ENCODE peak calls at places on chromosome 12, in ten cellular contexts. One of them, this sample, is unnamed. For H3K27me3, the result is how much of the 10 kb centered on the place peaks cover.

GRCh38 chr12:52383331-52383730 is 2.1 kb downstream of the KRT84 start:
- DNase-seq in HepG2: no peak
- DNase-seq in dorsolateral prefrontal cortex: no peak
- DNase-seq in GM23248: no peak
- DNase-seq in BE2C: no peak
- DNase-seq in Panc1: no peak
- DNase-seq in AG04450: no peak
- DNase-seq in HAP-1: no peak
- DNase-seq in endothelial cell of umbilical vein: no peak
- DNase-seq in tibial nerve: no peak
- DNase-seq in this sample: no peak

GRCh38 chr12:48001426-48002178 is 2.7 kb downstream of the COL2A1 start:
- DNase-seq in Panc1: no peak
- DNase-seq in HepG2: no peak
- DNase-seq in dorsolateral prefrontal cortex: no peak
- DNase-seq in BE2C: peak
- DNase-seq in GM23248: peak
- DNase-seq in AG04450: no peak
- DNase-seq in endothelial cell of umbilical vein: peak
- DNase-seq in tibial nerve: no peak
- DNase-seq in HAP-1: peak
- DNase-seq in this sample: peak

GRCh38 chr12:79691299-79692248 is 810 bp upstream of the PAWR start:
- DNase-seq in HAP-1: no peak
- DNase-seq in Panc1: peak
- DNase-seq in HepG2: peak
- DNase-seq in GM23248: peak
- DNase-seq in tibial nerve: peak
- DNase-seq in endothelial cell of umbilical vein: peak
- DNase-seq in dorsolateral prefrontal cortex: no peak
- DNase-seq in BE2C: no peak
- DNase-seq in AG04450: peak
- DNase-seq in this sample: peak

GRCh38 chr12:113241191-113242017 is 20.1 kb downstream of the TPCN1 start:
- DNase-seq in HepG2: peak
- DNase-seq in HAP-1: no peak
- DNase-seq in AG04450: peak
- DNase-seq in dorsolateral prefrontal cortex: peak
- DNase-seq in endothelial cell of umbilical vein: peak
- DNase-seq in GM23248: peak
- DNase-seq in Panc1: peak
- DNase-seq in tibial nerve: peak
- DNase-seq in BE2C: no peak
- DNase-seq in this sample: no peak

GRCh38 chr12:108201808-108202207 is 72.7 kb downstream of the WSCD2 start:
- DNase-seq in HAP-1: no peak
- DNase-seq in HepG2: no peak
- DNase-seq in endothelial cell of umbilical vein: no peak
- DNase-seq in tibial nerve: no peak
- DNase-seq in dorsolateral prefrontal cortex: no peak
- DNase-seq in Panc1: no peak
- DNase-seq in BE2C: no peak
- DNase-seq in AG04450: no peak
- DNase-seq in GM23248: no peak
- DNase-seq in this sample: no peak

GRCh38 chr12:116043673-116044072 is 233.8 kb downstream of the MED13L start:
- DNase-seq in AG04450: no peak
- DNase-seq in endothelial cell of umbilical vein: no peak
- DNase-seq in tibial nerve: no peak
- DNase-seq in dorsolateral prefrontal cortex: no peak
- DNase-seq in BE2C: peak
- DNase-seq in HepG2: no peak
- DNase-seq in GM23248: no peak
- DNase-seq in Panc1: no peak
- DNase-seq in HAP-1: no peak
- DNase-seq in this sample: no peak

GRCh38 chr12:48917857-48918537 is 7.3 kb downstream of the FKBP11 start:
- DNase-seq in dorsolateral prefrontal cortex: no peak
- DNase-seq in endothelial cell of umbilical vein: no peak
- DNase-seq in Panc1: no peak
- DNase-seq in HepG2: no peak
- DNase-seq in BE2C: no peak
- DNase-seq in tibial nerve: peak
- DNase-seq in GM23248: no peak
- DNase-seq in AG04450: no peak
- DNase-seq in HAP-1: no peak
- DNase-seq in this sample: no peak

GRCh38 chr12:28216016-28216415 is 25.8 kb downstream of the CCDC91 start:
- DNase-seq in tibial nerve: no peak
- DNase-seq in BE2C: no peak
- DNase-seq in Panc1: no peak
- DNase-seq in GM23248: no peak
- DNase-seq in HAP-1: peak
- DNase-seq in dorsolateral prefrontal cortex: no peak
- DNase-seq in HepG2: no peak
- DNase-seq in AG04450: no peak
- DNase-seq in endothelial cell of umbilical vein: no peak
- DNase-seq in this sample: no peak

GRCh38 chr12:3310271-3311026 is 180.6 kb upstream of the PRMT8 start:
- DNase-seq in endothelial cell of umbilical vein: no peak
- DNase-seq in dorsolateral prefrontal cortex: no peak
- DNase-seq in Panc1: no peak
- DNase-seq in GM23248: no peak
- DNase-seq in BE2C: no peak
- DNase-seq in AG04450: no peak
- DNase-seq in HAP-1: no peak
- DNase-seq in HepG2: no peak
- DNase-seq in tibial nerve: no peak
- DNase-seq in this sample: no peak

GRCh38 chr12:3311027-3311402 is 180.0 kb upstream of the PRMT8 start:
- DNase-seq in AG04450: no peak
- DNase-seq in endothelial cell of umbilical vein: no peak
- DNase-seq in BE2C: no peak
- DNase-seq in HepG2: no peak
- DNase-seq in dorsolateral prefrontal cortex: no peak
- DNase-seq in Panc1: no peak
- DNase-seq in HAP-1: no peak
- DNase-seq in tibial nerve: no peak
- DNase-seq in GM23248: peak
- DNase-seq in this sample: no peak

GRCh38 chr12:3313066-3313465 is 177.9 kb upstream of the PRMT8 start:
- DNase-seq in tibial nerve: no peak
- DNase-seq in GM23248: peak
- DNase-seq in HAP-1: no peak
- DNase-seq in BE2C: no peak
- DNase-seq in Panc1: no peak
- DNase-seq in endothelial cell of umbilical vein: no peak
- DNase-seq in AG04450: peak
- DNase-seq in dorsolateral prefrontal cortex: peak
- DNase-seq in HepG2: no peak
- DNase-seq in this sample: no peak

GRCh38 chr12:3309805-3310204 is 181.2 kb upstream of the PRMT8 start:
- DNase-seq in HAP-1: no peak
- DNase-seq in tibial nerve: no peak
- DNase-seq in endothelial cell of umbilical vein: no peak
- DNase-seq in AG04450: no peak
- DNase-seq in BE2C: no peak
- DNase-seq in dorsolateral prefrontal cortex: no peak
- DNase-seq in HepG2: no peak
- DNase-seq in Panc1: no peak
- DNase-seq in GM23248: no peak
- DNase-seq in this sample: no peak

GRCh38 chr12:3311491-3312103 is 179.4 kb upstream of the PRMT8 start:
- DNase-seq in BE2C: no peak
- DNase-seq in HepG2: no peak
- DNase-seq in tibial nerve: no peak
- DNase-seq in endothelial cell of umbilical vein: no peak
- DNase-seq in dorsolateral prefrontal cortex: no peak
- DNase-seq in HAP-1: no peak
- DNase-seq in AG04450: no peak
- DNase-seq in Panc1: no peak
- DNase-seq in GM23248: no peak
- DNase-seq in this sample: no peak
- H3K27me3 ChIP-seq in BE2C: under half
- H3K27me3 ChIP-seq in HepG2: half or more
- H3K27me3 ChIP-seq in tibial nerve: under half
- H3K27me3 ChIP-seq in endothelial cell of umbilical vein: under half
- H3K27me3 ChIP-seq in dorsolateral prefrontal cortex: under half
- H3K27me3 ChIP-seq in HAP-1: under half
- H3K27me3 ChIP-seq in AG04450: under half
- H3K27me3 ChIP-seq in Panc1: under half
- H3K27me3 ChIP-seq in GM23248: under half
- H3K27me3 ChIP-seq in this sample: under half

DNA sequence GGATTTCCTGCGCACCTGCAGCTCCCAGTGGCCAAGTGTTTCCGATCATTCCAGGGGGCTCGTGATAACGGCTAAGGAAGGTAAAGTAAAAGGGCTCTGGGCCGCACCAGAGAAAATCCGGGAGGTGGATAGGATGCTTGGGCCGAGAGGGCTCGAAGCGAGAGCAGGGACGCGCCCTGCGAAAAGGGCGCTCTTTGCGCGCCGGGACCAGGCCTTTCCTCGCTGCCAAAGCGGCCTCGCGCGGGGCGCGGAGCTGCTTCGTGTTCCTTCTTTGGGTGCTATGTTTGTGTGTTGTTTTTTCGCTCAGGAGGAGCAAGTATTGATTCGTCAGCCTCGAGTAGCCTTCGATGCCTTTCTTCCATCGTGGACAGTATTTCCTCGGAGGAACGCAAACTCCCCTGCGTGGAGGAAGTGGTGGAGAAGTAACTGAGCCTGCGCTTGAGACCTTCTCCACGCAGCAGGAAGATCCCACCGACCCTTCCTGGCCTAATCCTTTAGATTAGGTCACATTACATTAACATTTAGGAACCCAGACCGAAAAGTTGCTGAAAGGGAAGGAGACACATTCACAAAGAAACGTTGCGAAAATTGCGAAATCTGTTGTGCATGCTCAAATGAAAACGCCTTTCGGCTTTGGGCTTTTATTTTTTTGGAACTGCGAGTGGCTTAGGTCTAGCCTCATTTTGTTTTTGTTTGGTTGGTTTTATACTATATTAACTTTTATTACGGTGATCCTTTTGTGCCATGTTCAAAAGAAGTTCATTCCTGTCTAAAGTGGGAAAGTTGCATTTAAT is 1.3 kb downstream of the MYF6 start:
- DNase-seq in dorsolateral prefrontal cortex: no peak
- DNase-seq in AG04450: no peak
- DNase-seq in GM23248: no peak
- DNase-seq in HepG2: no peak
- DNase-seq in HAP-1: no peak
- DNase-seq in tibial nerve: no peak
- DNase-seq in BE2C: no peak
- DNase-seq in Panc1: no peak
- DNase-seq in endothelial cell of umbilical vein: no peak
- DNase-seq in this sample: no peak
- H3K27me3 ChIP-seq in dorsolateral prefrontal cortex: under half
- H3K27me3 ChIP-seq in AG04450: under half
- H3K27me3 ChIP-seq in GM23248: under half
- H3K27me3 ChIP-seq in HepG2: under half
- H3K27me3 ChIP-seq in HAP-1: under half
- H3K27me3 ChIP-seq in tibial nerve: under half
- H3K27me3 ChIP-seq in BE2C: under half
- H3K27me3 ChIP-seq in Panc1: under half
- H3K27me3 ChIP-seq in endothelial cell of umbilical vein: under half
- H3K27me3 ChIP-seq in this sample: under half

GRCh38 chr12:130716918-130717306 is 813 bp upstream of the RIMBP2 start:
- DNase-seq in HAP-1: no peak
- DNase-seq in Panc1: no peak
- DNase-seq in BE2C: no peak
- DNase-seq in HepG2: no peak
- DNase-seq in dorsolateral prefrontal cortex: no peak
- DNase-seq in AG04450: no peak
- DNase-seq in GM23248: no peak
- DNase-seq in endothelial cell of umbilical vein: no peak
- DNase-seq in tibial nerve: no peak
- DNase-seq in this sample: no peak

GRCh38 chr12:130717752-130718151 is 1.7 kb upstream of the RIMBP2 start:
- DNase-seq in Panc1: no peak
- DNase-seq in HAP-1: no peak
- DNase-seq in dorsolateral prefrontal cortex: no peak
- DNase-seq in endothelial cell of umbilical vein: no peak
- DNase-seq in tibial nerve: no peak
- DNase-seq in HepG2: no peak
- DNase-seq in AG04450: no peak
- DNase-seq in BE2C: no peak
- DNase-seq in GM23248: no peak
- DNase-seq in this sample: no peak

GRCh38 chr12:130714591-130715149 is 1.4 kb downstream of the RIMBP2 start:
- DNase-seq in endothelial cell of umbilical vein: no peak
- DNase-seq in BE2C: peak
- DNase-seq in tibial nerve: no peak
- DNase-seq in HAP-1: no peak
- DNase-seq in GM23248: no peak
- DNase-seq in dorsolateral prefrontal cortex: no peak
- DNase-seq in Panc1: no peak
- DNase-seq in HepG2: no peak
- DNase-seq in AG04450: no peak
- DNase-seq in this sample: no peak

GRCh38 chr12:130715150-130715995 is 726 bp downstream of the RIMBP2 start:
- DNase-seq in Panc1: no peak
- DNase-seq in tibial nerve: no peak
- DNase-seq in dorsolateral prefrontal cortex: no peak
- DNase-seq in endothelial cell of umbilical vein: no peak
- DNase-seq in HAP-1: no peak
- DNase-seq in GM23248: no peak
- DNase-seq in BE2C: peak
- DNase-seq in HepG2: no peak
- DNase-seq in AG04450: no peak
- DNase-seq in this sample: no peak

DNA sequence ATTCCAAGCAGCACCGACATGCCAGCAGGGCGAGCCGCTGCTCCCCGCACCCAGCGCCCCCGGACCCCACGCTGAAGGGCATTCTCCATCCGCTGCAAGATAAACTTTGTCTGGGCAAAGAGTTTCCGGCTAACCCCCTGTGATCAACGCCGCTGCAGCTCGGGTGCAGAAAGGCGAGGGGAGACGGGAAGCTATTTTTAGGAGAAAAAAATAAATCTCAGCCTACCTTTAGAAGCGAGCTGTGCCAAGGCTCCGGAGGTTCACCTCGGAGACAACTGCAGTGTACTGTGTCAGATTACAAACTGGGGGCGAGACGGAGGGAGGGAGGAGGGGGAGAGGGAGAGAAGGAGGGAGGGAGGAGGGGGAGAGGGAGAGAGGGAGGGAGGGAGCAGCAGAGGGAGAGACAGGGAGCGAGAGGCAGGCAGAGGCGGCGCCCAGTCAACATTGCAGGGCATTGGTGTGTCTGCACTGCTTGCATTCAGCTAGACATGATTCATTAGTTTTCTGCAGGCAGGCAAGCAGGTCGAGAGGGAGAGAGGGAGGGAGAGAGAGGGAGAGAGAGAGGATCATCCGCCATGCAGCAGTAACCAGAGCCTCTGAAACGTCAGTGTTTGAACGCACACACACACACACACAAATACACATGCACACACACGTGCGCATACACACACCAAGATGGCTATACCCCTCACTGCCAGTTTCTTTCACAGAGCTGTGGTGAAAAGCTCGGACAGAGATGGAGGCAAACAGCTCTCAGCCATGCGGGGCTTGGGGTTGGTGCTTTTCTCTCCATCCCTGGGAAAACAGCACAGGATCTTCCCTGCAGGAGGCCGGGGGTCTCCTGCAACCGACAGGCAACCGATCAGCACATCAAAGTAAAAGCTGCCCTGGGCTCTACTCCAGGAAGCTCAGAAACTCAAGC is at the start of gene RIMBP2:
- DNase-seq in HepG2: no peak
- DNase-seq in BE2C: peak
- DNase-seq in tibial nerve: no peak
- DNase-seq in AG04450: no peak
- DNase-seq in GM23248: peak
- DNase-seq in HAP-1: no peak
- DNase-seq in Panc1: no peak
- DNase-seq in endothelial cell of umbilical vein: no peak
- DNase-seq in dorsolateral prefrontal cortex: peak
- DNase-seq in this sample: no peak
- H3K27me3 ChIP-seq in HepG2: half or more
- H3K27me3 ChIP-seq in BE2C: under half
- H3K27me3 ChIP-seq in tibial nerve: under half
- H3K27me3 ChIP-seq in AG04450: under half
- H3K27me3 ChIP-seq in GM23248: under half
- H3K27me3 ChIP-seq in HAP-1: under half
- H3K27me3 ChIP-seq in Panc1: under half
- H3K27me3 ChIP-seq in endothelial cell of umbilical vein: under half
- H3K27me3 ChIP-seq in dorsolateral prefrontal cortex: under half
- H3K27me3 ChIP-seq in this sample: under half

DNA sequence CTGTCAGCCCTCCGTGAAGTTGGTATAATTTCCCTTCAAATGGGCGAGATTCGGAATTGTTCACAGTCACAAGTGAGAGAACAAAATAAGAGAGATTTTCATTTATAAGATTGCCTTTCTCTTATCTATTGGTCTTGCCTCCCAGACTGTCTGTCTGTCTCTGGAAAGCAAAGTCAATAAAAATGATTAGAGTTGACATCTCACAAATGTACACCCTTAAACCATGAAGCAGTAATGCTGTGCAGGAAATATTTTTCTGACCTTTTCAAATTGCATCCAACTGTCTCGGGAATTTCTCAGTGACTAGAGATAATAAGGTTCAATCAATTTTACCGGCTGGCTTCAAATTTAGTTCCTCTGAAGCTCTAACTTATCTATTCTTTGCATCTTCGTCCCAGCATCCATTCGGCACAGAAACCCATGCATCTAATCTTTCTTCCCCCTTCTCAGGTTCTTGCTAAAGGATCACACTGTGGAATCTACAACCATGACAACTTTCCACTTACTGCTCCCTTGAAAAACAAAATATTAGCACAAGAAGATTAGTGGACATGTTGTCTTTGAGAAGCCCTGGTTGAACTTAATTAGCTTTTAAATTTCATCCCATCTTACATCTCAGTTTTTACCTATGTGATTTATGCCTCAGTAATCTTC is 93.1 kb downstream of the RMST start:
- DNase-seq in endothelial cell of umbilical vein: no peak
- DNase-seq in AG04450: no peak
- DNase-seq in Panc1: no peak
- DNase-seq in dorsolateral prefrontal cortex: no peak
- DNase-seq in BE2C: no peak
- DNase-seq in tibial nerve: no peak
- DNase-seq in HAP-1: no peak
- DNase-seq in GM23248: no peak
- DNase-seq in HepG2: no peak
- DNase-seq in this sample: no peak
- H3K27me3 ChIP-seq in endothelial cell of umbilical vein: under half
- H3K27me3 ChIP-seq in AG04450: under half
- H3K27me3 ChIP-seq in Panc1: under half
- H3K27me3 ChIP-seq in dorsolateral prefrontal cortex: under half
- H3K27me3 ChIP-seq in BE2C: under half
- H3K27me3 ChIP-seq in tibial nerve: under half
- H3K27me3 ChIP-seq in HAP-1: under half
- H3K27me3 ChIP-seq in GM23248: under half
- H3K27me3 ChIP-seq in HepG2: under half
- H3K27me3 ChIP-seq in this sample: under half